ENCODE peak calls at places on chromosomes 6 and 20, in five cellular contexts. S is SJSA1, W is uterus, M is neuronal stem cell, O is GM23248. K is an unnamed sample.

GRCh38 chr6:259901-260508 is 32.3 kb upstream of the DUSP22 start:
- DNase-seq in S (no peak), W (no peak), M (no peak), O (no peak), K (no peak)

GRCh38 chr6:132816665-132817064 is 2.3 kb downstream of the RPS12 start:
- DNase-seq in S (no peak), W (no peak), M (no peak), O (peak; percentile 12), K (no peak)

GRCh38 chr20:37545516-37545915 is 17.8 kb upstream of the BLCAP start:
- DNase-seq in S (no peak), W (no peak), M (no peak), O (no peak), K (no peak)

GRCh38 chr20:37257993-37258392 is 3.6 kb downstream of the GHRH start:
- DNase-seq in S (no peak), W (no peak), M (no peak), O (no peak), K (no peak)

GRCh38 chr6:2514965-2515543 is 235.7 kb downstream of the MYLK4 start:
- DNase-seq in S (no peak), W (no peak), M (no peak), O (no peak), K (no peak)

GRCh38 chr6:14272111-14273085 is 154.8 kb downstream of the CD83 start:
- DNase-seq in S (no peak), W (no peak), M (no peak), O (peak; percentile 52), K (no peak)

GRCh38 chr6:130457605-130458004 is 91.8 kb downstream of the TMEM200A start:
- DNase-seq in S (no peak), W (no peak), M (no peak), O (peak; percentile 61), K (no peak)

GRCh38 chr20:58129736-58130135 is 98.7 kb downstream of the ANKRD60 start:
- DNase-seq in S (peak; percentile 25), W (no peak), M (no peak), O (no peak), K (peak; percentile 82)

GRCh38 chr6:90256698-90257485 is 39.8 kb downstream of the BACH2 start:
- DNase-seq in S (no peak), W (no peak), M (no peak), O (peak; percentile 77), K (no peak)

GRCh38 chr6:57221191-57221935 is 744 bp downstream of the RAB23 start:
- DNase-seq in S (peak; percentile 76), W (peak; percentile 74), M (peak; percentile 57), O (peak; percentile 81), K (peak; percentile 73)

GRCh38 chr20:50310673-50311051 is 120.0 kb downstream of the CEBPB start:
- DNase-seq in S (no peak), W (no peak), M (no peak), O (no peak), K (no peak)

GRCh38 chr6:10300071-10300470 is 114.8 kb downstream of the TFAP2A start:
- DNase-seq in S (no peak), W (no peak), M (no peak), O (no peak), K (no peak)

GRCh38 chr6:108114861-108115597 is 40.5 kb upstream of the OSTM1 start:
- DNase-seq in S (no peak), W (peak; percentile 31), M (peak; percentile 65), O (peak; percentile 76), K (peak; percentile 25)

GRCh38 chr6:10478187-10479040 is 42.7 kb upstream of the GCNT2 start:
- DNase-seq in S (no peak), W (no peak), M (peak; percentile 50), O (peak; percentile 37), K (peak; percentile 68)

GRCh38 chr6:4656106-4656505 is 120.1 kb upstream of the CDYL start:
- DNase-seq in S (no peak), W (no peak), M (no peak), O (no peak), K (no peak)

GRCh38 chr20:46014517-46015396 is 6.0 kb downstream of the MMP9 start:
- DNase-seq in S (no peak), W (no peak), M (no peak), O (no peak), K (no peak)

GRCh38 chr6:121770943-121771342 is 335.5 kb downstream of the GJA1 start:
- DNase-seq in S (no peak), W (no peak), M (no peak), O (peak; percentile 37), K (no peak)

GRCh38 chr20:37339208-37339607 is 6.7 kb upstream of the SRC start:
- DNase-seq in S (no peak), W (no peak), M (no peak), O (no peak), K (no peak)

GRCh38 chr6:118980063-118980462 is 45.1 kb upstream of the MCM9 start:
- DNase-seq in S (no peak), W (no peak), M (no peak), O (peak; percentile 29), K (no peak)

GRCh38 chr6:44105993-44106740 is 21.1 kb downstream of the MRPL14 start:
- DNase-seq in S (no peak), W (no peak), M (no peak), O (peak; percentile 37), K (no peak)

GRCh38 chr6:44339763-44340625 is 2.5 kb upstream of the SPATS1 start:
- DNase-seq in S (no peak), W (no peak), M (no peak), O (peak; percentile 79), K (no peak)

GRCh38 chr6:156599977-156600647 is 177.1 kb upstream of the ARID1B start:
- DNase-seq in S (no peak), W (peak; percentile 62), M (no peak), O (no peak), K (no peak)

GRCh38 chr20:8640461-8640860 is 428.4 kb upstream of the PLCB4 start:
- DNase-seq in S (no peak), W (no peak), M (no peak), O (no peak), K (no peak)

GRCh38 chr20:64223526-64224067 is 32.0 kb upstream of the PCMTD2 start:
- DNase-seq in S (no peak), W (no peak), M (peak; percentile 63), O (no peak), K (peak; percentile 71)

GRCh38 chr20:62156592-62157386 is 13.2 kb downstream of the SS18L1 start:
- DNase-seq in S (peak; percentile 76), W (peak; percentile 64), M (no peak), O (peak; percentile 69), K (peak; percentile 90)

GRCh38 chr20:38685853-38686473 is 38.3 kb upstream of the SLC32A1 start:
- DNase-seq in S (no peak), W (no peak), M (peak; percentile 65), O (peak; percentile 57), K (peak; percentile 82)

GRCh38 chr6:16972535-16972934 is 129.3 kb upstream of the STMND1 start:
- DNase-seq in S (no peak), W (no peak), M (no peak), O (no peak), K (no peak)

GRCh38 chr6:125511809-125512341 is 210.1 kb upstream of the HDDC2 start:
- DNase-seq in S (no peak), W (no peak), M (no peak), O (peak; percentile 27), K (peak; percentile 32)

GRCh38 chr6:144878577-144878976 is 593.4 kb downstream of the UTRN start:
- DNase-seq in S (no peak), W (no peak), M (no peak), O (no peak), K (no peak)

GRCh38 chr6:36929607-36930006 is 24.9 kb upstream of the PI16 start:
- DNase-seq in S (no peak), W (no peak), M (no peak), O (peak; percentile 81), K (peak; percentile 39)

GRCh38 chr20:61443541-61444126 is 191.6 kb downstream of the CDH4 start:
- DNase-seq in S (no peak), W (no peak), M (no peak), O (no peak), K (no peak)

GRCh38 chr20:15564981-15565380 is 1008.3 kb downstream of the KIF16B start:
- DNase-seq in S (no peak), W (no peak), M (no peak), O (no peak), K (no peak)

GRCh38 chr20:592506-592905 is 17.6 kb downstream of the TCF15 start:
- DNase-seq in S (no peak), W (no peak), M (no peak), O (no peak), K (no peak)

DNA sequence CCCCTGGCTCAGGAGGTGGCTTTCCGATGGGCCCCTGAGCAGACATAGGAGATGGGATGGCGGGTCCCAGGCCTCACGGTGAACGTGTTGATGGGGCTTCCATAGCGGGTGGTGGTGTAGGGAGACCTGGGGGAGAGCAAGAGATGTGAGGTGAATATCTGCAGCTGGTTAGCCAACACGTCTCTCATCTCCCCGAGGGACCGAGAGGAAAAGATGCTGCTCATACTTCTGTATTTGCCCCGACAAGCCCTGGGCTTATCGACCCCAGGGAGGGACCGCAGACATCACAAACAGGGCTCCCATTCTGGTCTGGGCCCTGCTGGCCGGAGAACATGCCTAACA is 38.7 kb downstream of the C6orf132 start:
- DNase-seq in S (no peak), W (no peak), M (no peak), O (no peak), K (no peak)
- H3K27ac ChIP-seq in S (no peak overlapping the region), W (no peak overlapping the region), M (no peak overlapping the region), O (no peak overlapping the region), K (no peak overlapping the region)

GRCh38 chr6:18280084-18280483 is 15.8 kb upstream of the DEK start:
- DNase-seq in S (no peak), W (no peak), M (no peak), O (peak; percentile 19), K (peak; percentile 33)

GRCh38 chr6:18281564-18281963 is 17.2 kb upstream of the DEK start:
- DNase-seq in S (no peak), W (no peak), M (no peak), O (no peak), K (no peak)

GRCh38 chr6:18277181-18278006 is 13.1 kb upstream of the DEK start:
- DNase-seq in S (no peak), W (no peak), M (no peak), O (peak; percentile 42), K (no peak)

GRCh38 chr6:18276610-18277009 is 12.3 kb upstream of the DEK start:
- DNase-seq in S (no peak), W (no peak), M (no peak), O (no peak), K (no peak)
- H3K4me3 ChIP-seq in S (peak overlapping the region; percentile 43), W (no peak overlapping the region), M (peak overlapping the region; percentile 43), O (peak overlapping the region; percentile 69), K (peak overlapping the region; percentile 37)

GRCh38 chr6:88983532-88983931 is 20.1 kb upstream of the RNGTT start:
- DNase-seq in S (no peak), W (no peak), M (no peak), O (peak; percentile 61), K (peak; percentile 57)
- H3K27ac ChIP-seq in S (no peak overlapping the region), W (no peak overlapping the region), M (no peak overlapping the region), O (no peak overlapping the region), K (no peak overlapping the region)

DNA sequence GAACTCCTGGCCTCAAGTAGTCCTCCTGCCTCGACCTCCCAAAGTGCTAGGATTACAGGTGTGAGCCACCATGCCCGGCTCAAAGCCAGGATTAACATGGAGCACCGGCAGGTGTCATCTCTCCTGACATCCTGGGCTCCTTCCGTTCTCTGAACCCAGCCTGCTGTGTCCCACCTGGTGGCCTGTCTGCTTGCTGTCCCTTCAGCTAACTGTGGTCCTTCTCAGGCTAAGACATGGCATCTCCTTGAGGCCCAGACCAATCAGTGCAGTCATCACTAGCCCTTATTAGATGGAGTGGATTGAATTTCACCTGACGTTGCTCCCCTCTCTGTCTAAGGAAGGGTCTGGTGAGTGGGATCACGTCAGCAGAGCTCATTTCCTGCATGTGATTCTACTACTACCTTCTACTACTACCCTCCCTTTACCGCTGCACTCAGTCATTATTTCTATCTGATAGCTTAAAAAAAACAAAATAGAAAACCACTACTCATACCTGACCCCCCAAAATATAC is 28.0 kb upstream of the SYNJ2 start:
- DNase-seq in S (peak; percentile 25), W (no peak), M (no peak), O (peak; percentile 17), K (no peak)
- H3K4me3 ChIP-seq in S (no peak overlapping the region), W (peak overlapping the region; percentile 25), M (no peak overlapping the region), O (peak overlapping the region; percentile 38), K (no peak overlapping the region)

K was measured in SJCRH30.